ENCODE peak calls at places on chromosomes 4 and X, in six cellular contexts. U is fibroblast of lung; A is MCF 10A; G is activated CD4-positive, alpha-beta T cell treated with anti-CD3 and anti-CD28 coated beads, Interleukin-2, amount 50 U/mL, for 24 hours; N is effector memory CD8-positive, alpha-beta T cell; F is heart right ventricle. P is an unnamed sample.

GRCh38 chr4:153153339-153153851 is 50.8 kb upstream of the TRIM2 start:
- DNase-seq in N (peak; percentile 36), A (peak; percentile 52), U (peak; percentile 15), F (peak; percentile 30), G (peak; percentile 54), P (peak; percentile 82)

GRCh38 chr4:73676881-73677323 is 56.7 kb upstream of the RASSF6 start:
- DNase-seq in G (no peak), N (no peak), A (peak; percentile 93), U (peak; percentile 81), F (no peak), P (peak; percentile 97)

GRCh38 chr4:71604785-71605184 is 179.1 kb downstream of the GC start:
- DNase-seq in G (no peak), F (no peak), A (no peak), N (no peak), U (no peak), P (no peak)

GRCh38 chr4:119135721-119136121 is at the start of gene MYOZ2:
- DNase-seq in U (no peak), N (no peak), A (peak; percentile 24), G (no peak), F (no peak), P (no peak)

GRCh38 chrX:31165241-31166035 is 93.6 kb upstream of the FTHL17 start:
- DNase-seq in F (no peak), N (no peak), A (no peak), U (peak; percentile 2), G (no peak), P (no peak)

GRCh38 chr4:38454284-38454683 is 209.7 kb upstream of the KLF3 start:
- DNase-seq in F (no peak), G (no peak), N (no peak), A (no peak), U (no peak), P (no peak)

GRCh38 chr4:1758306-1759121 is 34.6 kb upstream of the FGFR3 start:
- DNase-seq in N (no peak), G (no peak), U (no peak), A (no peak), F (no peak), P (no peak)

GRCh38 chr4:5471691-5472090 is 236.7 kb downstream of the EVC2 start:
- DNase-seq in F (no peak), N (no peak), A (no peak), U (no peak), G (no peak), P (no peak)

GRCh38 chr4:168496834-168497233 is at the start of gene PALLD:
- DNase-seq in A (no peak), U (peak; percentile 42), N (no peak), F (peak; percentile 35), G (no peak), P (peak; percentile 41)

GRCh38 chrX:69277369-69277768 is 112.1 kb upstream of the PJA1 start:
- DNase-seq in N (no peak), G (no peak), F (no peak), A (no peak), U (no peak), P (no peak)

GRCh38 chr4:1562371-1562770 is 121.7 kb downstream of the FAM53A start:
- DNase-seq in U (no peak), A (no peak), G (no peak), F (no peak), N (no peak), P (no peak)

GRCh38 chr4:88185916-88186315 is 27.5 kb upstream of the ABCG2 start:
- DNase-seq in A (no peak), N (no peak), F (no peak), G (no peak), U (peak; percentile 62), P (no peak)

GRCh38 chr4:70183168-70183939 is 12.2 kb upstream of the ODAM start:
- DNase-seq in N (no peak), A (peak; percentile 62), G (peak; percentile 1), U (peak; percentile 79), F (no peak), P (peak; percentile 72)

GRCh38 chr4:183431614-183432013 is 12.8 kb upstream of the CDKN2AIP start:
- DNase-seq in F (no peak), A (no peak), U (no peak), G (no peak), N (no peak), P (no peak)

GRCh38 chr4:95599777-95600436 is 51.1 kb upstream of the UNC5C start:
- DNase-seq in A (no peak), U (peak; percentile 3), F (no peak), N (no peak), G (no peak), P (no peak)

GRCh38 chr4:127212269-127212580 is 420.5 kb upstream of the INTU start:
- DNase-seq in G (no peak), A (no peak), N (no peak), U (peak; percentile 16), F (no peak), P (no peak)

GRCh38 chr4:177108708-177109107 is 201.0 kb upstream of the NEIL3 start:
- DNase-seq in U (peak; percentile 63), G (no peak), A (peak; percentile 11), N (no peak), F (no peak), P (peak; percentile 6)

GRCh38 chr4:40599431-40599830 is 30.2 kb downstream of the RBM47 start:
- DNase-seq in G (no peak), U (no peak), N (no peak), A (no peak), F (no peak), P (no peak)

GRCh38 chr4:37358748-37359147 is 114.2 kb downstream of the NWD2 start:
- DNase-seq in U (no peak), N (no peak), G (no peak), F (no peak), A (no peak), P (no peak)

GRCh38 chrX:65731684-65732289 is 64.3 kb downstream of the MSN start:
- DNase-seq in G (no peak), A (no peak), F (no peak), N (no peak), U (no peak), P (no peak)

GRCh38 chr4:2900701-2901100 is 57.1 kb downstream of the ADD1 start:
- DNase-seq in G (no peak), N (no peak), U (no peak), F (no peak), A (no peak), P (no peak)